ENCODE peak calls at places on chromosomes 7 and 10, in eight cellular contexts. One of them, this sample, is unnamed.

GRCh38 chr7:107384025-107384424 is 85.8 kb upstream of the GPR22 start:
- DNase-seq in astrocyte of the spinal cord: no peak
- DNase-seq in upper lobe of right lung: no peak
- DNase-seq in Panc1: no peak
- DNase-seq in AG04449: no peak
- DNase-seq in stomach: no peak
- DNase-seq in esophagus squamous epithelium: no peak
- DNase-seq in upper lobe of left lung: no peak
- DNase-seq in this sample: no peak

GRCh38 chr7:36190447-36191291 is 37.6 kb downstream of the EEPD1 start:
- DNase-seq in astrocyte of the spinal cord: no peak
- DNase-seq in AG04449: no peak
- DNase-seq in Panc1: no peak
- DNase-seq in esophagus squamous epithelium: no peak
- DNase-seq in stomach: no peak
- DNase-seq in upper lobe of right lung: peak; percentile 70
- DNase-seq in upper lobe of left lung: no peak
- DNase-seq in this sample: no peak

GRCh38 chr7:148699772-148700629 is 1.3 kb downstream of the CUL1 start:
- DNase-seq in astrocyte of the spinal cord: peak; percentile 38
- DNase-seq in esophagus squamous epithelium: no peak
- DNase-seq in stomach: no peak
- DNase-seq in AG04449: no peak
- DNase-seq in upper lobe of right lung: no peak
- DNase-seq in upper lobe of left lung: no peak
- DNase-seq in Panc1: peak; percentile 25
- DNase-seq in this sample: peak; percentile 65

GRCh38 chr7:3326246-3326645 is 25.2 kb downstream of the SDK1 start:
- DNase-seq in stomach: no peak
- DNase-seq in upper lobe of left lung: no peak
- DNase-seq in Panc1: no peak
- DNase-seq in AG04449: no peak
- DNase-seq in upper lobe of right lung: no peak
- DNase-seq in astrocyte of the spinal cord: no peak
- DNase-seq in esophagus squamous epithelium: no peak
- DNase-seq in this sample: no peak

GRCh38 chr7:116348356-116348755 is 138.0 kb downstream of the TES start:
- DNase-seq in upper lobe of right lung: no peak
- DNase-seq in Panc1: no peak
- DNase-seq in upper lobe of left lung: no peak
- DNase-seq in esophagus squamous epithelium: no peak
- DNase-seq in stomach: no peak
- DNase-seq in astrocyte of the spinal cord: no peak
- DNase-seq in AG04449: no peak
- DNase-seq in this sample: no peak

GRCh38 chr7:128781126-128781525 is 5.5 kb upstream of the OPN1SW start:
- DNase-seq in esophagus squamous epithelium: no peak
- DNase-seq in Panc1: no peak
- DNase-seq in astrocyte of the spinal cord: peak; percentile 24
- DNase-seq in upper lobe of left lung: no peak
- DNase-seq in upper lobe of right lung: no peak
- DNase-seq in stomach: no peak
- DNase-seq in AG04449: peak; percentile 55
- DNase-seq in this sample: peak; percentile 97

GRCh38 chr10:17673517-17674051 is 29.6 kb downstream of the STAM start:
- DNase-seq in stomach: no peak
- DNase-seq in Panc1: peak; percentile 77
- DNase-seq in upper lobe of right lung: no peak
- DNase-seq in upper lobe of left lung: no peak
- DNase-seq in astrocyte of the spinal cord: peak; percentile 94
- DNase-seq in esophagus squamous epithelium: no peak
- DNase-seq in AG04449: peak; percentile 84
- DNase-seq in this sample: peak; percentile 92

GRCh38 chr7:22718200-22718711 is 8.7 kb upstream of the IL6 start:
- DNase-seq in Panc1: peak; percentile 98
- DNase-seq in AG04449: peak; percentile 72
- DNase-seq in astrocyte of the spinal cord: peak; percentile 95
- DNase-seq in upper lobe of right lung: no peak
- DNase-seq in upper lobe of left lung: no peak
- DNase-seq in stomach: no peak
- DNase-seq in esophagus squamous epithelium: no peak
- DNase-seq in this sample: peak; percentile 96

GRCh38 chr10:113140612-113141011 is 190.6 kb downstream of the TCF7L2 start:
- DNase-seq in Panc1: no peak
- DNase-seq in astrocyte of the spinal cord: no peak
- DNase-seq in upper lobe of left lung: no peak
- DNase-seq in upper lobe of right lung: no peak
- DNase-seq in esophagus squamous epithelium: no peak
- DNase-seq in stomach: no peak
- DNase-seq in AG04449: no peak
- DNase-seq in this sample: no peak

GRCh38 chr7:1488016-1488415 is 16.2 kb downstream of the INTS1 start:
- DNase-seq in stomach: no peak
- DNase-seq in esophagus squamous epithelium: no peak
- DNase-seq in astrocyte of the spinal cord: no peak
- DNase-seq in upper lobe of left lung: peak; percentile 75
- DNase-seq in Panc1: no peak
- DNase-seq in upper lobe of right lung: no peak
- DNase-seq in AG04449: no peak
- DNase-seq in this sample: no peak

GRCh38 chr10:33257439-33257838 is 77.0 kb downstream of the NRP1 start:
- DNase-seq in esophagus squamous epithelium: no peak
- DNase-seq in astrocyte of the spinal cord: no peak
- DNase-seq in upper lobe of right lung: no peak
- DNase-seq in AG04449: no peak
- DNase-seq in upper lobe of left lung: no peak
- DNase-seq in Panc1: no peak
- DNase-seq in stomach: no peak
- DNase-seq in this sample: no peak

GRCh38 chr7:129739427-129739826 is 127.9 kb downstream of the NRF1 start:
- DNase-seq in AG04449: no peak
- DNase-seq in astrocyte of the spinal cord: peak; percentile 65
- DNase-seq in Panc1: no peak
- DNase-seq in upper lobe of left lung: no peak
- DNase-seq in esophagus squamous epithelium: no peak
- DNase-seq in upper lobe of right lung: no peak
- DNase-seq in stomach: no peak
- DNase-seq in this sample: peak; percentile 9

DNA sequence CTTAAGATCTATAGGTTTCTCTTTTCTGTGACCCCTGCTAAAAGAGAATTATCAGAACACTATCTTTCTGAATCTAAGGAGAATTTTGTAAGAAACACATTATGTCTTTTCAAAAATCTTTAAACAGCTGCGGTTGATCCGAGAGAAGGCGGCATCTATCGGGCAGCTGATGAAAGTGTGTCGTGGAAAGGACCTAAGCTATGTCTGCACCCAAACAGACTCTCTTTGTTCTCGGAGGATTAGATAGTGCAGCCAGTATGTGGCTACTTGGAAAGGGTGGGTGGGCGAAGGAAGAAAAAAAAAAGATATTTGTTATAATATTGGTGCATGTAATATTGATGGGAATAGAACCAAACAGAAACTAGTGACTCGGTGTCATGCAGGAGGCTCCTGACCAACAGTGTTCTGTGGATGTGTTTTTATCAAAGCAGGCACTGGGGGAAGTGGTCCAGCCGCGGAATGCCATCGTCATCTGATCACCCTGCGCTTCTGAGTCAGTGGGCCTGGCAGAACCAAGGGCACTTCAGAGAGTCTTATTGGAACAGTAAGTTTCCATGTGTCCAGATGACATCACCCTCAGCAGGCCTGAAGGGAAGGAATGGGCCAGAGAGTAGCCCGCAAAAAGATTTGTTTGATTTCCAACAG is 509.7 kb upstream of the AKR1E2 start:
- DNase-seq in stomach: no peak
- DNase-seq in upper lobe of left lung: no peak
- DNase-seq in AG04449: no peak
- DNase-seq in upper lobe of right lung: no peak
- DNase-seq in astrocyte of the spinal cord: peak; percentile 89
- DNase-seq in Panc1: peak; percentile 87
- DNase-seq in esophagus squamous epithelium: no peak
- DNase-seq in this sample: peak; percentile 21
- TF ChIP-seq CTCF in stomach: no peak
- TF ChIP-seq CTCF in upper lobe of left lung: no peak
- TF ChIP-seq CTCF in AG04449: no peak
- TF ChIP-seq CTCF in upper lobe of right lung: no peak
- TF ChIP-seq CTCF in astrocyte of the spinal cord: peak; percentile 7
- TF ChIP-seq CTCF in Panc1: peak; percentile 63
- TF ChIP-seq CTCF in esophagus squamous epithelium: no peak
- TF ChIP-seq CTCF in this sample: no peak

DNA sequence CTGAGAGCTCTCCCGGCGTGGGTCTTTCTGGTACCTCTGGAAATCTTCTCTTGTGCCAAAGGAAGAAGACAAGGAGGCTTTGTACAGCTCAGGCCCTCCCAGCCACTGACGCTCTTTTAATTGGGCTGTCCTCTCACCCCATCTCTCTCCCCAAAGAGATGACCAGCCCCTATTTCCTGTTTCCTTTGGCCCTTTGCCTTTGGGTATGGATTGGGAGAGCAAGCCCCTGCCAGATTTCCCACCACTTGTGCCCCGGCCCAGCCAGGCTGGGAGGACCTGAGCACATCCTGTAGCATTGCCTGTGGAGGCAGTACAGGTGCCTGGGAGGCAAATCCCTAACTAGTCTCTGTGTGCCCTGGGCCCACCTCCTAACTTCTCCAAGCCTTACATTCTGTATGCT is 5.7 kb upstream of the PLAC9 start:
- DNase-seq in upper lobe of right lung: no peak
- DNase-seq in AG04449: no peak
- DNase-seq in astrocyte of the spinal cord: no peak
- DNase-seq in upper lobe of left lung: peak; percentile 27
- DNase-seq in Panc1: no peak
- DNase-seq in stomach: no peak
- DNase-seq in esophagus squamous epithelium: no peak
- DNase-seq in this sample: no peak
- H3K4me3 ChIP-seq in upper lobe of right lung: no peak overlapping the region
- H3K4me3 ChIP-seq in AG04449: no peak overlapping the region
- H3K4me3 ChIP-seq in astrocyte of the spinal cord: no peak overlapping the region
- H3K4me3 ChIP-seq in upper lobe of left lung: no peak overlapping the region
- H3K4me3 ChIP-seq in Panc1: no peak overlapping the region
- H3K4me3 ChIP-seq in stomach: no peak overlapping the region
- H3K4me3 ChIP-seq in esophagus squamous epithelium: no peak overlapping the region
- H3K4me3 ChIP-seq in this sample: no peak overlapping the region

DNA sequence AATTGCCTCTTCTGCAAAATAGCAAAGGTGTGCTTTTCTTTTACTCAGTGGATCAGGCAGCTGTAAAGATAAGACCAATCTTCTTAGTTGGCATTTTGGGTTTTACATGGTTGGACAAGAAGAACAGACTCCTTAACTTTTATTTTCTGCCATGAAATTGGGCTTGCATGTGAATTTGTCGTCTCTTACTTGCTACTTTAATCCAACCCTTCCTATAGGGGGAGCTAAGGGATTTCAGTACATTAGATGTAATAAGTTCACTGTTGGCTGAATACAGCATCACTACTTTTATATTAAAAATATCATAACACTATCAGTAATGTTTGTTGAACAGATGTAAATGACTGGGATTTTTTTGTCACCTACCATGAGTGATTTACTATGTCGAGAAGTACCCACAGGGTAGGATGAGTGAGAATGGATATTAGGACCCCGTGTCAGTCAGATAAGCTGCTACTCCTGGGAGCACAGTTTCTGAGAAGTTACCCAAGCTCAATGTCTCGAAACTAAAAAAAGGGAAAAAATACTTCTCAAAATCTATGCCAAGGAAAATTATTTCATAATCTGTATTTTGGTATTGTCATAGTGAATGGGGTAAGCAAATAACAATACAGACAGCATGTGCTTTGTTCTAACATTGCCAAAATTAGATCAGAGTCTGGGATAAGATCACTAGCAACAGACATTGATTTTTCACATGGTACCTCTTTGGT is 127.4 kb upstream of the AGR3 start:
- DNase-seq in astrocyte of the spinal cord: peak; percentile 21
- DNase-seq in stomach: no peak
- DNase-seq in Panc1: no peak
- DNase-seq in esophagus squamous epithelium: no peak
- DNase-seq in upper lobe of left lung: no peak
- DNase-seq in upper lobe of right lung: no peak
- DNase-seq in AG04449: no peak
- DNase-seq in this sample: peak; percentile 73
- TF ChIP-seq CTCF in astrocyte of the spinal cord: no peak
- TF ChIP-seq CTCF in stomach: peak; percentile 26
- TF ChIP-seq CTCF in Panc1: peak; percentile 68
- TF ChIP-seq CTCF in esophagus squamous epithelium: peak; percentile 21
- TF ChIP-seq CTCF in upper lobe of left lung: peak; percentile 40
- TF ChIP-seq CTCF in upper lobe of right lung: peak; percentile 52
- TF ChIP-seq CTCF in AG04449: no peak
- TF ChIP-seq CTCF in this sample: peak; percentile 42

GRCh38 chr7:74217455-74218342 is 7.9 kb downstream of the LAT2 start:
- DNase-seq in stomach: no peak
- DNase-seq in esophagus squamous epithelium: no peak
- DNase-seq in astrocyte of the spinal cord: no peak
- DNase-seq in AG04449: no peak
- DNase-seq in Panc1: no peak
- DNase-seq in upper lobe of right lung: no peak
- DNase-seq in upper lobe of left lung: no peak
- DNase-seq in this sample: no peak

GRCh38 chr7:74214816-74215630 is 5.2 kb downstream of the LAT2 start:
- DNase-seq in stomach: no peak
- DNase-seq in upper lobe of left lung: no peak
- DNase-seq in esophagus squamous epithelium: no peak
- DNase-seq in Panc1: no peak
- DNase-seq in AG04449: no peak
- DNase-seq in astrocyte of the spinal cord: no peak
- DNase-seq in upper lobe of right lung: no peak
- DNase-seq in this sample: no peak

GRCh38 chr7:74215921-74216320 is 6.1 kb downstream of the LAT2 start:
- DNase-seq in astrocyte of the spinal cord: no peak
- DNase-seq in esophagus squamous epithelium: no peak
- DNase-seq in upper lobe of right lung: no peak
- DNase-seq in stomach: no peak
- DNase-seq in Panc1: no peak
- DNase-seq in AG04449: no peak
- DNase-seq in upper lobe of left lung: peak; percentile 42
- DNase-seq in this sample: no peak

GRCh38 chr7:74216361-74216761 is 6.6 kb downstream of the LAT2 start:
- DNase-seq in esophagus squamous epithelium: no peak
- DNase-seq in astrocyte of the spinal cord: no peak
- DNase-seq in AG04449: no peak
- DNase-seq in stomach: no peak
- DNase-seq in upper lobe of right lung: no peak
- DNase-seq in Panc1: no peak
- DNase-seq in upper lobe of left lung: no peak
- DNase-seq in this sample: peak; percentile 19

DNA sequence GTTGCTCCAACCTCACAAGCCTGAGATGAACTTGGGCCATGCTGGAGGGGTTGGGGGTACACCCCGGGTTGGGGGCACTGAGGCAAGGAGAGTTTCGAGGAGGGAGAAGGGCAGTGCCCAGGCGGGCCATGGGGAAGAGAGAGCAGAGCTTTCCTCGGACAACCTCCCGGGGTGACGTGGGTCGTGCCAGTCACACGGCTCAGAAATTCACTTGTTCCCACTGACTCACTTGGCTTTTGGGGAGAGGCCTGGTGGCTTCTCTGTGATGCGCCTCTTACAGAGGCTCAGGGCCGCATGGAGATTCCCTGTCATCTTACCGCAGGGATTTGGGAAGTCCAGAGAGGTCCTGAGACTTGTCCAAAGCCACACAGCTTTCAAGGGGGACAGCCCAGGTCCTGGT is 2.9 kb downstream of the LAT2 start:
- DNase-seq in esophagus squamous epithelium: no peak
- DNase-seq in stomach: no peak
- DNase-seq in upper lobe of left lung: no peak
- DNase-seq in upper lobe of right lung: no peak
- DNase-seq in astrocyte of the spinal cord: no peak
- DNase-seq in AG04449: no peak
- DNase-seq in Panc1: no peak
- DNase-seq in this sample: no peak
- H3K4me3 ChIP-seq in esophagus squamous epithelium: no peak overlapping the region
- H3K4me3 ChIP-seq in stomach: no peak overlapping the region
- H3K4me3 ChIP-seq in upper lobe of left lung: no peak overlapping the region
- H3K4me3 ChIP-seq in upper lobe of right lung: no peak overlapping the region
- H3K4me3 ChIP-seq in astrocyte of the spinal cord: no peak overlapping the region
- H3K4me3 ChIP-seq in AG04449: no peak overlapping the region
- H3K4me3 ChIP-seq in Panc1: no peak overlapping the region
- H3K4me3 ChIP-seq in this sample: no peak overlapping the region

This sample was measured in fibroblast of the aortic adventitia.